ENCODE peak calls at places on chromosome 6, in five cellular contexts. O is BJ, V is coronary artery, M is tibial artery, B is fibroblast of lung. X is an unnamed sample.

GRCh38 chr6:95354551-95354950 is 222.8 kb upstream of the MANEA start:
- DNase-seq in B (no peak), V (no peak), O (no peak), M (no peak), X (no peak)

GRCh38 chr6:135286962-135287525 is 105.9 kb downstream of the MYB start:
- DNase-seq in M (no peak), O (no peak), V (no peak), B (no peak), X (no peak)

GRCh38 chr6:109527989-109528388 is 45.0 kb upstream of the ZBTB24 start:
- DNase-seq in M (no peak), V (no peak), B (peak; percentile 18), O (no peak), X (no peak)

GRCh38 chr6:68082086-68082485 is 553.0 kb upstream of the ADGRB3 start:
- DNase-seq in B (no peak), M (no peak), V (no peak), O (no peak), X (no peak)

GRCh38 chr6:169568314-169569087 is 133.3 kb downstream of the WDR27 start:
- DNase-seq in B (no peak), O (no peak), V (no peak), M (no peak), X (no peak)

GRCh38 chr6:144607998-144608736 is 323.0 kb downstream of the UTRN start:
- DNase-seq in V (no peak), B (no peak), M (no peak), O (no peak), X (no peak)

GRCh38 chr6:9745966-9746365 is 668.9 kb downstream of the TFAP2A start:
- DNase-seq in O (no peak), M (no peak), B (no peak), V (no peak), X (no peak)

GRCh38 chr6:56868687-56869086 is 86.2 kb upstream of the BEND6 start:
- DNase-seq in V (no peak), B (peak; percentile 90), M (no peak), O (peak; percentile 55), X (no peak)

GRCh38 chr6:127606131-127606562 is 29.2 kb downstream of the C6orf58 start:
- DNase-seq in M (no peak), B (peak; percentile 23), V (no peak), O (no peak), X (peak; percentile 11)

GRCh38 chr6:77178821-77179220 is 284.5 kb downstream of the HTR1B start:
- DNase-seq in B (peak; percentile 39), M (no peak), O (peak; percentile 9), V (no peak), X (no peak)

GRCh38 chr6:109690373-109690739 is 646 bp downstream of the AK9 start:
- DNase-seq in M (peak; percentile 74), B (no peak), V (no peak), O (no peak), X (no peak)

GRCh38 chr6:37171141-37171969 is 1.4 kb downstream of the PIM1 start:
- DNase-seq in M (peak; percentile 85), V (peak; percentile 82), B (peak; percentile 76), O (no peak), X (no peak)

GRCh38 chr6:142946924-142947701 is 2.1 kb upstream of the HIVEP2 start:
- DNase-seq in B (peak; percentile 78), M (peak; percentile 92), V (peak; percentile 89), O (no peak), X (no peak)

GRCh38 chr6:99613398-99613704 is 6.7 kb downstream of the PRDM13 start:
- DNase-seq in B (peak; percentile 19), V (no peak), M (no peak), O (no peak), X (no peak)

GRCh38 chr6:33966536-33966935 is 162.7 kb upstream of the MLN start:
- DNase-seq in M (peak; percentile 35), O (no peak), V (no peak), B (no peak), X (no peak)

GRCh38 chr6:44664716-44665115 is 277.2 kb downstream of the CDC5L start:
- DNase-seq in V (no peak), O (no peak), M (peak; percentile 7), B (peak; percentile 82), X (no peak)

GRCh38 chr6:170221753-170222400 is 69.0 kb downstream of the DLL1 start:
- DNase-seq in B (no peak), M (peak; percentile 51), O (no peak), V (no peak), X (no peak)

GRCh38 chr6:136550330-136551071 is at the start of gene MAP7:
- DNase-seq in M (peak; percentile 77), B (peak; percentile 27), V (no peak), O (no peak), X (no peak)

GRCh38 chr6:166341915-166342292 is 441 bp downstream of the SFT2D1 start:
- DNase-seq in B (peak; percentile 23), V (no peak), O (no peak), M (no peak), X (no peak)

GRCh38 chr6:166589786-166590574 is 3.5 kb upstream of the RAMACL start:
- DNase-seq in O (no peak), B (peak; percentile 33), V (no peak), M (no peak), X (no peak)

GRCh38 chr6:129672883-129673631 is 36.9 kb downstream of the ARHGAP18 start:
- DNase-seq in O (peak; percentile 38), V (no peak), B (peak; percentile 91), M (no peak), X (peak; percentile 78)

GRCh38 chr6:73704260-73704659 is 8.3 kb downstream of the CD109 start:
- DNase-seq in B (peak; percentile 99), V (no peak), O (peak; percentile 97), M (no peak), X (peak; percentile 94)

GRCh38 chr6:84979541-84979940 is 215.1 kb upstream of the TBX18 start:
- DNase-seq in B (no peak), O (no peak), V (no peak), M (no peak), X (no peak)

GRCh38 chr6:158769696-158770446 is 49.3 kb downstream of the EZR start:
- DNase-seq in O (no peak), V (peak; percentile 79), M (peak; percentile 52), B (peak; percentile 64), X (no peak)

GRCh38 chr6:113860165-113860955 is 3.2 kb downstream of the MARCKS start:
- DNase-seq in M (peak; percentile 67), V (no peak), O (no peak), B (peak; percentile 49), X (no peak)

GRCh38 chr6:83199865-83200230 is 6.7 kb downstream of the RWDD2A start:
- DNase-seq in V (no peak), O (no peak), B (peak; percentile 84), M (no peak), X (peak; percentile 31)
- H3K4me3 ChIP-seq in V (no peak overlapping the region), O (no peak overlapping the region), B (no peak overlapping the region), M (no peak overlapping the region), X (no peak overlapping the region)

GRCh38 chr6:78867370-78868040 is at the start of gene IRAK1BP1:
- DNase-seq in M (peak; percentile 83), B (peak; percentile 85), V (peak; percentile 79), O (peak; percentile 29), X (peak; percentile 45)
- TF ChIP-seq CTCF in M (no peak), B (no peak), V (no peak), O (peak; percentile 18), X (peak; percentile 21)

GRCh38 chr6:154478691-154479090 is 31.8 kb downstream of the CNKSR3 start:
- DNase-seq in O (no peak), V (no peak), B (peak; percentile 35), M (no peak), X (no peak)
- H3K4me3 ChIP-seq in O (no peak overlapping the region), V (peak overlapping the region; percentile 56), B (peak overlapping the region; percentile 15), M (peak overlapping the region; percentile 4), X (peak overlapping the region; percentile 41)

GRCh38 chr6:110878751-110879539 is 4.4 kb downstream of the AMD1 start:
- DNase-seq in O (no peak), B (no peak), M (no peak), V (no peak), X (no peak)
- TF ChIP-seq CTCF in O (peak; percentile 63), B (peak; percentile 74), M (no peak), V (no peak), X (peak; percentile 58)

GRCh38 chr6:81451787-81452186 is 300.7 kb downstream of the TENT5A start:
- DNase-seq in V (no peak), B (peak; percentile 94), M (no peak), O (peak; percentile 52), X (peak; percentile 70)
- H3K4me3 ChIP-seq in V (no peak overlapping the region), B (no peak overlapping the region), M (no peak overlapping the region), O (no peak overlapping the region), X (no peak overlapping the region)

DNA sequence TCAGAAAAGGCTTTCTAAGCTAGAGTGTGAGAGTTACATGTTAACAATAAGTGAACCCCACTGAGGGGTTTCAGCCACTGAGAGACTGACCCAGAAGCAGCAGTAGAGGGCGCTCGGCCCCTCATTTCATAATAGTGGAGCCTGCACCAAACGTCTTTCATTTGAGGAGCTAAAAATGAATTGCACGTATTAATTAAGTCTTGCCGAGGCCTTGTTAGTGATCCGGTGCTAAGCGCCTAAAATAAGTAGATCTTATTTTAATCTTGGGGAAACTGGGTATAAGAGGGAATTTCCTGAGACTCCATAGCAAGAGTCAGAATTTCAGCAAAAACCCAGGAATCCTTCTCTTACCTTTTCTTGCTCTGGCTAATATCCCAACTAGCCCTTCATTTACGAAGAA is 209.7 kb downstream of the FARS2 start:
- DNase-seq in B (peak; percentile 51), O (no peak), M (no peak), V (no peak), X (peak; percentile 30)
- TF ChIP-seq CTCF in B (peak; percentile 97), O (peak; percentile 95), M (peak; percentile 56), V (peak; percentile 56), X (peak; percentile 90)

DNA sequence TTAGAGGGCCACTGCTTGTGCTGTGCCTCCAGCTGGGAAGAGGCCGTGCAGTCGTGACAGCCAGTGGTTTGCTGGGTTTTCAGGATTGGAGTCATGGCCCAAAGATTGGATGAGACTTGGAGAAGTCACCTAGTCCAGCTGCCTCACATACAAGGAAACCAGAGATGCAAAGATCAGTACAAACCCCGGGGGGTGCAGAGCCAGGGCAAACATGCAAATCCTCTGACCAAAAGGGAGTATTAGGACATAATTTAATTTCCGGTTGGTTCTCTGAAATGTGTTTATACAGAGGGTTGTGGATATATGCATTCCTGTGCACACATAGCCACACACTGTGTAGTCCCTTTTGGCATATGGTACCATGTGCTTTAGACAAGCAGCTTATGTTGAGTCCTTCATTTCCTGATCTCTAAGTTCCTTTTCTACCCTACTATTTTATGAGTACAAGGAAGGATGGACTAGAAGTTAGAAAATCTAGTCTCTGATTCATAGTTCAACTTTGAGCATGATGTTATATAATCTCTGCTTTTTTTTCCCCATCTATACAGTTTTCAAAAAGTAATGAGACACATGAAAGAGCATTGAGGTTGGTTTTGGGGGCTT is 123.5 kb downstream of the PLEKHG1 start:
- DNase-seq in B (no peak), O (no peak), V (no peak), M (no peak), X (no peak)
- H3K4me3 ChIP-seq in B (no peak overlapping the region), O (no peak overlapping the region), V (no peak overlapping the region), M (no peak overlapping the region), X (no peak overlapping the region)

DNA sequence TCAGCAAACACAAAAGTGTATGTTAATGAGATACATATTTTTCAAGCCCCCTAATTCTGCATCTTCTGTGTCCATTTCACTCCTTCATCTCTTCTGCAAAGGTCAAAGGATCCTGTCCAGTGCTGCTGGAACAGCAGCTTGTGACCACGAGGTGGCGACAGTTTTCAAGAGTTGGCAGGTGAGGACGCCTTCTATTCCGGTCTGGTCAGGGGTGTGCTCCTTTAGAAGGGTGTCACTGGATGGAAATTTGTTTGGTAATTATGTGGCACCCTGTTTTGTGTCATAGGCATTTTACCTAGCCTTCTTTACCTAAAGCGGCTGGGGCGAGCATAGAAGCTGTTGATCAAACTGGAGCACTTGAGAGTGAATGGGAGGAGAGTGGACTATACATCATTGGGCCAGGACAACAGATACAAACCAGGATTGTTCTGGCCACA is 32.9 kb upstream of the ERVFRD-1 start:
- DNase-seq in O (no peak), B (peak; percentile 62), V (no peak), M (peak; percentile 85), X (peak; percentile 52)
- TF ChIP-seq CTCF in O (peak; percentile 88), B (peak; percentile 93), V (peak; percentile 77), M (peak; percentile 91), X (peak; percentile 93)